ENCODE peak calls at places on chromosome 10, in five cellular contexts. C is IMR-90, Z is neuronal stem cell, A is H1, D is mesenchymal stem cell. L is an unnamed sample.

GRCh38 chr10:127815147-127815546 is 77.6 kb downstream of the CLRN3 start:
- DNase-seq in Z (no peak), D (no peak), C (no peak), A (no peak), L (no peak)

GRCh38 chr10:7417103-7417623 is 6.3 kb upstream of the SFMBT2 start:
- DNase-seq in Z (no peak), A (no peak), D (peak; percentile 54), C (peak; percentile 64), L (peak; percentile 40)

GRCh38 chr10:77168161-77168560 is 469.4 kb downstream of the KCNMA1 start:
- DNase-seq in Z (no peak), D (no peak), A (no peak), C (no peak), L (no peak)

GRCh38 chr10:71666607-71667373 is 52.8 kb downstream of the C10orf105 start:
- DNase-seq in Z (no peak), C (no peak), A (no peak), D (no peak), L (no peak)

GRCh38 chr10:25176421-25176968 is 1.7 kb downstream of the GPR158 start:
- DNase-seq in Z (no peak), D (no peak), A (no peak), C (no peak), L (no peak)

GRCh38 chr10:15146366-15146765 is 22.1 kb downstream of the NMT2 start:
- DNase-seq in Z (no peak), D (no peak), A (no peak), C (no peak), L (no peak)

GRCh38 chr10:129962092-129962494 is 2.0 kb downstream of the EBF3 start:
- DNase-seq in Z (peak; percentile 26), A (no peak), C (no peak), D (no peak), L (no peak)

GRCh38 chr10:94002156-94002555 is 8.4 kb downstream of the PLCE1 start:
- DNase-seq in D (no peak), Z (no peak), C (no peak), A (no peak), L (no peak)

GRCh38 chr10:122128357-122128756 is 139.4 kb downstream of the TACC2 start:
- DNase-seq in Z (no peak), D (peak; percentile 82), C (peak; percentile 44), A (no peak), L (peak; percentile 64)

GRCh38 chr10:110310741-110311140 is 6.0 kb upstream of the SMNDC1 start:
- DNase-seq in C (no peak), A (no peak), Z (no peak), D (no peak), L (no peak)

GRCh38 chr10:95264227-95265051 is 26.4 kb downstream of the PDLIM1 start:
- DNase-seq in Z (no peak), C (no peak), D (no peak), A (peak; percentile 57), L (peak; percentile 97)

GRCh38 chr10:60967260-60967659 is 23.3 kb upstream of the RHOBTB1 start:
- DNase-seq in C (no peak), A (no peak), Z (no peak), D (no peak), L (no peak)

GRCh38 chr10:230758-231157 is 95.5 kb downstream of the ZMYND11 start:
- DNase-seq in C (no peak), A (no peak), Z (no peak), D (no peak), L (no peak)

GRCh38 chr10:84214046-84214572 is 11.2 kb downstream of the LRIT2 start:
- DNase-seq in Z (no peak), C (no peak), D (no peak), A (no peak), L (no peak)

GRCh38 chr10:34713875-34714274 is 101.2 kb downstream of the PARD3 start:
- DNase-seq in A (no peak), Z (no peak), D (peak; percentile 79), C (peak; percentile 67), L (no peak)

GRCh38 chr10:63829020-63829419 is 307.8 kb downstream of the REEP3 start:
- DNase-seq in Z (no peak), D (no peak), A (no peak), C (no peak), L (peak; percentile 99)

GRCh38 chr10:132562177-132562915 is 24.8 kb downstream of the INPP5A start:
- DNase-seq in A (no peak), C (no peak), Z (no peak), D (no peak), L (no peak)

GRCh38 chr10:63713191-63714144 is 192.3 kb downstream of the REEP3 start:
- DNase-seq in D (peak; percentile 88), C (peak; percentile 59), Z (peak; percentile 20), A (peak; percentile 99), L (no peak)

GRCh38 chr10:126421745-126422144 is 33.5 kb upstream of the ADAM12 start:
- DNase-seq in A (no peak), D (peak; percentile 95), C (peak; percentile 90), Z (no peak), L (no peak)

GRCh38 chr10:90420637-90421318 is 437.1 kb downstream of the HTR7 start:
- DNase-seq in D (no peak), A (no peak), Z (no peak), C (no peak), L (no peak)

GRCh38 chr10:65133652-65134051 is 1612.5 kb downstream of the REEP3 start:
- DNase-seq in D (no peak), Z (no peak), C (no peak), A (no peak), L (no peak)

GRCh38 chr10:34584164-34584563 is 230.9 kb downstream of the PARD3 start:
- DNase-seq in Z (no peak), D (peak; percentile 73), C (peak; percentile 95), A (no peak), L (no peak)

GRCh38 chr10:129764901-129765663 is 199.0 kb downstream of the EBF3 start:
- DNase-seq in A (no peak), D (no peak), Z (no peak), C (no peak), L (no peak)

GRCh38 chr10:5659702-5660528 is 6.5 kb downstream of the ASB13 start:
- DNase-seq in D (peak; percentile 72), Z (no peak), A (no peak), C (peak; percentile 79), L (peak; percentile 63)

GRCh38 chr10:75355706-75356105 is 45.9 kb downstream of the ZNF503 start:
- DNase-seq in D (no peak), A (no peak), C (peak; percentile 21), Z (no peak), L (no peak)

GRCh38 chr10:73456187-73456890 is 23.0 kb upstream of the MSS51 start:
- DNase-seq in Z (no peak), D (no peak), C (no peak), A (no peak), L (no peak)

GRCh38 chr10:25582961-25583360 is 351.1 kb upstream of the MYO3A start:
- DNase-seq in A (no peak), C (no peak), Z (no peak), D (no peak), L (no peak)

GRCh38 chr10:61039868-61040267 is 95.9 kb upstream of the RHOBTB1 start:
- DNase-seq in Z (no peak), A (no peak), D (no peak), C (no peak), L (no peak)

GRCh38 chr10:3399756-3400155 is 227.2 kb upstream of the PITRM1 start:
- DNase-seq in Z (no peak), C (peak; percentile 10), D (peak; percentile 49), A (no peak), L (peak; percentile 75)

GRCh38 chr10:124152781-124153600 is 59.6 kb upstream of the CHST15 start:
- DNase-seq in A (peak; percentile 41), C (peak; percentile 63), D (peak; percentile 92), Z (no peak), L (peak; percentile 75)
- H3K4me3 ChIP-seq in A (no peak overlapping the region), C (no peak overlapping the region), D (no peak overlapping the region), Z (peak overlapping the region; percentile 67), L (no peak overlapping the region)

GRCh38 chr10:131093346-131093745 is 218.2 kb downstream of the TCERG1L start:
- DNase-seq in D (no peak), Z (no peak), C (no peak), A (no peak), L (no peak)
- H4K91ac ChIP-seq in D (no peak overlapping the region), Z (peak overlapping the region; percentile 64), C (no peak overlapping the region), A (peak overlapping the region; percentile 96), L (peak overlapping the region; percentile 98)

GRCh38 chr10:66788142-66788541 is 137.7 kb upstream of the LRRTM3 start:
- DNase-seq in D (peak; percentile 1), C (no peak), A (no peak), Z (no peak), L (no peak)
- H3K4me3 ChIP-seq in D (no peak overlapping the region), C (no peak overlapping the region), A (no peak overlapping the region), Z (no peak overlapping the region), L (no peak overlapping the region)

GRCh38 chr10:92291921-92292860 is 1.2 kb downstream of the MARCHF5 start:
- DNase-seq in D (peak; percentile 65), C (peak; percentile 57), A (no peak), Z (peak; percentile 23), L (peak; percentile 21)

GRCh38 chr10:92290076-92290836 is 622 bp downstream of the CPEB3 start:
- DNase-seq in Z (peak; percentile 36), D (peak; percentile 71), A (no peak), C (peak; percentile 49), L (peak; percentile 60)

GRCh38 chr10:92291610-92291859 is 568 bp downstream of the MARCHF5 start:
- DNase-seq in D (no peak), A (no peak), C (no peak), Z (no peak), L (no peak)

GRCh38 chr10:92290837-92291609 is at the start of the genes CPEB3 and MARCHF5:
- DNase-seq in C (peak; percentile 94), A (peak; percentile 93), D (peak; percentile 96), Z (peak; percentile 92), L (peak; percentile 98)
- H4K91ac ChIP-seq in C (peak within 1 kb of the TSS; percentile 82), A (no peak within 1 kb of the TSS), D (peak within 1 kb of the TSS; percentile 90), Z (peak within 1 kb of the TSS; percentile 85), L (peak within 1 kb of the TSS; percentile 98)

GRCh38 chr10:17857040-17857439 is 47.9 kb downstream of the MRC1 start:
- DNase-seq in A (no peak), D (no peak), C (no peak), Z (no peak), L (no peak)
- H3K4me3 ChIP-seq in A (no peak overlapping the region), D (no peak overlapping the region), C (no peak overlapping the region), Z (no peak overlapping the region), L (no peak overlapping the region)

GRCh38 chr10:79398642-79399041 is 46.8 kb downstream of the ZCCHC24 start:
- DNase-seq in Z (no peak), A (no peak), D (no peak), C (no peak), L (no peak)
- H4K91ac ChIP-seq in Z (no peak overlapping the region), A (no peak overlapping the region), D (peak overlapping the region; percentile 98), C (peak overlapping the region; percentile 98), L (peak overlapping the region; percentile 37)